ENCODE peak calls at places on chromosomes 6 and 20, in four cellular contexts. M, I, R and X are unnamed samples.

GRCh38 chr20:58127731-58128130 is 100.7 kb downstream of the ANKRD60 start:
- DNase-seq in M (peak), I (no peak), R (no peak), X (peak)

GRCh38 chr6:137363805-137364138 is 130.4 kb downstream of the OLIG3 start:
- DNase-seq in M (no peak), R (no peak), I (no peak), X (no peak)

GRCh38 chr20:10555865-10556308 is 117.9 kb downstream of the JAG1 start:
- DNase-seq in I (no peak), M (no peak), R (no peak), X (no peak)

GRCh38 chr6:31379850-31380249 is 22.9 kb upstream of the HLA-B start:
- DNase-seq in I (no peak), M (no peak), R (no peak), X (no peak)

GRCh38 chr20:57692393-57692792 is 17.4 kb downstream of the PMEPA1 start:
- DNase-seq in M (no peak), I (no peak), R (no peak), X (no peak)

GRCh38 chr20:46853926-46854325 is 40.7 kb upstream of the EYA2 start:
- DNase-seq in M (no peak), R (no peak), I (no peak), X (no peak)

GRCh38 chr6:2563635-2564034 is 187.1 kb downstream of the MYLK4 start:
- DNase-seq in M (no peak), R (no peak), I (no peak), X (no peak)

GRCh38 chr6:10633216-10633615 is 61.2 kb downstream of the C6orf52 start:
- DNase-seq in R (peak), M (no peak), I (no peak), X (no peak)

GRCh38 chr6:41531591-41532582 is 14.3 kb upstream of the FOXP4 start:
- DNase-seq in R (peak), I (no peak), M (no peak), X (no peak)